ENCODE peak calls at places on chromosomes 6 and 20, in four cellular contexts. O is upper lobe of left lung, M is natural killer cell, S is AG04449. E is an unnamed sample.

GRCh38 chr6:137351890-137352289 is 132.7 kb upstream of the IFNGR1 start:
- DNase-seq in S (no peak), M (no peak), O (peak), E (no peak)

GRCh38 chr6:166497087-166497899 is 89.2 kb downstream of the RAMACL start:
- DNase-seq in M (no peak), O (no peak), S (no peak), E (no peak)

GRCh38 chr20:51480507-51481270 is 61.8 kb downstream of the NFATC2 start:
- DNase-seq in S (no peak), O (no peak), M (no peak), E (peak)

GRCh38 chr6:37089783-37090182 is 80.2 kb upstream of the PIM1 start:
- DNase-seq in S (no peak), M (no peak), O (no peak), E (no peak)

GRCh38 chr20:10652660-10653191 is 21.1 kb downstream of the JAG1 start:
- DNase-seq in O (no peak), S (no peak), M (no peak), E (no peak)

GRCh38 chr6:138979365-138979764 is 8.7 kb downstream of the REPS1 start:
- DNase-seq in M (no peak), S (no peak), O (no peak), E (no peak)

GRCh38 chr6:133995296-133995695 is 42.3 kb downstream of the TBPL1 start:
- DNase-seq in M (no peak), S (no peak), O (no peak), E (no peak)

GRCh38 chr20:45373353-45374100 is 4.6 kb downstream of the TP53TG5 start:
- DNase-seq in O (peak), M (peak), S (no peak), E (peak)

GRCh38 chr20:10883166-10883565 is 209.4 kb upstream of the JAG1 start:
- DNase-seq in M (no peak), S (no peak), O (no peak), E (no peak)

GRCh38 chr6:33778475-33779121 is 10.3 kb downstream of the LEMD2 start:
- DNase-seq in M (no peak), O (no peak), S (no peak), E (no peak)

GRCh38 chr6:44309092-44309491 is 4.1 kb downstream of the AARS2 start:
- DNase-seq in S (no peak), M (no peak), O (no peak), E (no peak)

GRCh38 chr6:134287863-134288537 is 29.9 kb downstream of the SGK1 start:
- DNase-seq in O (no peak), M (no peak), S (peak), E (no peak)

GRCh38 chr20:53023717-53024116 is 51.6 kb downstream of the TSHZ2 start:
- DNase-seq in S (no peak), M (no peak), O (no peak), E (no peak)

GRCh38 chr6:122838060-122838780 is 49.2 kb downstream of the SMPDL3A start:
- DNase-seq in O (no peak), M (no peak), S (no peak), E (no peak)

GRCh38 chr20:58309607-58310290 is at the start of gene RAB22A:
- DNase-seq in S (no peak), M (peak), O (peak), E (peak)

GRCh38 chr6:89939144-89939543 is 44.9 kb downstream of the GJA10 start:
- DNase-seq in M (no peak), O (no peak), S (no peak), E (no peak)

GRCh38 chr6:41878246-41878645 is 16.9 kb downstream of the USP49 start:
- DNase-seq in O (no peak), S (peak), M (no peak), E (no peak)

GRCh38 chr20:32411955-32412706 is 54.0 kb downstream of the ASXL1 start:
- DNase-seq in O (no peak), S (no peak), M (no peak), E (no peak)

GRCh38 chr20:60034231-60035110 is 76.2 kb downstream of the CDH26 start:
- DNase-seq in O (no peak), S (no peak), M (no peak), E (no peak)

GRCh38 chr6:145352382-145353080 is 382.8 kb downstream of the EPM2A start:
- DNase-seq in S (no peak), O (no peak), M (no peak), E (no peak)

GRCh38 chr20:14445310-14445709 is 107.9 kb upstream of the FLRT3 start:
- DNase-seq in S (no peak), O (no peak), M (no peak), E (no peak)

GRCh38 chr6:15874821-15875220 is 212.0 kb upstream of the DTNBP1 start:
- DNase-seq in S (peak), M (no peak), O (no peak), E (no peak)

GRCh38 chr20:49278817-49279676 is 1.2 kb upstream of the ZNFX1 start:
- DNase-seq in S (no peak), M (no peak), O (peak), E (no peak)

GRCh38 chr6:6438286-6438685 is 117.8 kb upstream of the F13A1 start:
- DNase-seq in O (no peak), S (no peak), M (no peak), E (no peak)

GRCh38 chr6:136037246-136037884 is 185.9 kb downstream of the PDE7B start:
- DNase-seq in O (no peak), S (no peak), M (no peak), E (peak)

GRCh38 chr6:31004285-31004684 is 6.0 kb upstream of the MUC22 start:
- DNase-seq in O (no peak), M (no peak), S (no peak), E (peak)

GRCh38 chr6:70957284-70957617 is 391 bp upstream of the B3GAT2 start:
- DNase-seq in S (no peak), O (no peak), M (no peak), E (no peak)

GRCh38 chr6:97069363-97069762 is 144.8 kb downstream of the KLHL32 start:
- DNase-seq in S (no peak), M (no peak), O (no peak), E (no peak)

GRCh38 chr20:60428651-60429050 is 470.4 kb downstream of the CDH26 start:
- DNase-seq in O (no peak), S (no peak), M (no peak), E (no peak)

GRCh38 chr6:6004147-6004995 is 2.4 kb downstream of the NRN1 start:
- DNase-seq in M (no peak), O (no peak), S (no peak), E (no peak)

GRCh38 chr20:32780749-32781402 is 18.7 kb downstream of the DNMT3B start:
- DNase-seq in M (no peak), S (no peak), O (no peak), E (no peak)

GRCh38 chr6:87789198-87789899 is 87.3 kb upstream of the AKIRIN2 start:
- DNase-seq in S (no peak), M (no peak), O (peak), E (no peak)

GRCh38 chr20:50238081-50238800 is 47.6 kb downstream of the CEBPB start:
- DNase-seq in M (no peak), O (no peak), S (no peak), E (no peak)

GRCh38 chr6:161561938-161562337 is 288.1 kb upstream of the AGPAT4 start:
- DNase-seq in M (no peak), S (no peak), O (no peak), E (no peak)

GRCh38 chr6:128827675-128828464 is 55.1 kb upstream of the LAMA2 start:
- DNase-seq in O (no peak), M (no peak), S (peak), E (no peak)

GRCh38 chr20:14576478-14576877 is 239.1 kb upstream of the FLRT3 start:
- DNase-seq in S (no peak), O (no peak), M (no peak), E (no peak)

GRCh38 chr6:36848658-36849441 is 9.6 kb upstream of the CPNE5 start:
- DNase-seq in M (no peak), S (no peak), O (peak), E (no peak)

GRCh38 chr20:56865055-56865454 is 235.9 kb downstream of the TFAP2C start:
- DNase-seq in S (no peak), M (no peak), O (no peak), E (no peak)

GRCh38 chr6:83708970-83709747 is at the start of gene SNAP91:
- DNase-seq in M (no peak), O (no peak), S (no peak), E (peak)

GRCh38 chr20:23049201-23049932 is at the start of gene THBD:
- DNase-seq in O (peak), M (no peak), S (no peak), E (no peak)

GRCh38 chr20:23047001-23047737 is 2.3 kb downstream of the THBD start:
- DNase-seq in M (no peak), S (no peak), O (no peak), E (no peak)

GRCh38 chr20:23048283-23049200 is 930 bp downstream of the THBD start:
- DNase-seq in S (no peak), O (peak), M (peak), E (no peak)

GRCh38 chr20:23046431-23046830 is 3.0 kb downstream of the THBD start:
- DNase-seq in M (no peak), O (no peak), S (no peak), E (no peak)

GRCh38 chr20:23047738-23048214 is 1.7 kb downstream of the THBD start:
- DNase-seq in M (no peak), O (peak), S (no peak), E (no peak)
- TF ChIP-seq CTCF in M (no peak), O (no peak), S (no peak), E (no peak)

DNA sequence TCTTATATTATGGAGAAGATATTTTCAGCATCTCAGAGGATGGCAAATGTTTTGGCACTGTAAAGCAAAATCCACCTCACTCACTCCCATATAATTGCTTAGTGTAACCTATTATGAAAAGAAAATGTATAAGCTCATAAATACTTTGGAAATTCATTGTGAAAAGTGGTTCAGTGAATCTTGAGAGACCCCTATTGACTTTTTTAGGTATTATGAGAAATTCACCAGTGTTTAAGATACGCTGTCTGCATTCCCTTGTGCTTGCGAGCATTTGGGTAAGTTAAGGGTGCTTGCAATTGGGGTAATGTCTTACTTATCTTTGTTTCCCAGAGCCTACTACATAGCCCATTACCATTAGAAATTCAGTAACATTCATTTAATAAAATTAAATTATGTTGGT is 66.3 kb upstream of the BMP5 start:
- DNase-seq in S (no peak), M (no peak), O (no peak), E (no peak)
- TF ChIP-seq CTCF in S (no peak), M (no peak), O (no peak), E (no peak)

DNA sequence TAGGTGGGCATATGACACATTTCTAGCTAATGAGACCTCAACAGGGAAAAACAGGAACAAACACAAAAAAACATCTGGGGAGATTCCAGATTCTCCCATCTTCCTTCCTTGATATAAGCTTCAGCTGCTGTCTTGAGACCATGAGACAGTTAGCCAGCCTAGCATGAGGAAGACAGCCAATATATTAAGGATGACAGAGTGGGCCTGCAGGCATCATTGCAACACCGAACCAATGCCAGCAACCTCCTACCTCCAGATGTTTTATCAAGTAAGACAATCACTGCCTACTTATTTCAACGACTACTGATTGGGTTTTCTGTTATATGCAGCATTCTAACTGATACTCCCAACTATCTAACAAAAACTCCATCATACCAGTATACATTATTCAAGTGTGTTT is 119.0 kb downstream of the ISM1 start:
- DNase-seq in S (no peak), O (no peak), M (no peak), E (no peak)
- TF ChIP-seq CTCF in S (no peak), O (no peak), M (no peak), E (no peak)

GRCh38 chr20:38387953-38388352 is 41.7 kb downstream of the LBP start:
- DNase-seq in S (no peak), O (no peak), M (no peak), E (no peak)
- TF ChIP-seq CTCF in S (no peak), O (no peak), M (no peak), E (no peak)

GRCh38 chr20:61797971-61798411 is 267.7 kb downstream of the TAF4 start:
- DNase-seq in O (no peak), S (no peak), M (no peak), E (no peak)
- TF ChIP-seq CTCF in O (no peak), S (no peak), M (no peak), E (no peak)